ENCODE peak calls at places on chromosomes 2 and 18, in seven cellular contexts. H is activated naive CD4-positive, alpha-beta T cell treated with Interleukin-2 at 50 U/mL for 16 hours; C is 8988T; R is neural progenitor cell; Q is activated CD4-positive, alpha-beta T cell treated with anti-CD3 and anti-CD28 coated beads for 24 hours; P is stimulated activated CD8-positive, alpha-beta memory T cell treated with anti-CD3 and anti-CD28 coated beads, Interleukin-15, amount 100 ng/mL, for 24 hours; Y is NCI-H460. Z is an unnamed sample.

GRCh38 chr2:152755029-152755428 is 36.6 kb downstream of the ARL6IP6 start:
- DNase-seq in H (no peak), C (no peak), R (peak; percentile 62), Q (no peak), P (no peak), Y (peak; percentile 4), Z (no peak)

GRCh38 chr2:116510117-116510671 is 1304.3 kb upstream of the DDX18 start:
- DNase-seq in H (no peak), C (no peak), R (peak; percentile 59), Q (no peak), P (no peak), Y (peak; percentile 17), Z (no peak)

GRCh38 chr18:48871391-48872166 is 79.2 kb downstream of the SMAD7 start:
- DNase-seq in H (no peak), C (no peak), R (no peak), Q (no peak), P (no peak), Y (no peak), Z (no peak)

GRCh38 chr2:3633089-3633981 is 24.7 kb upstream of the ALLC start:
- DNase-seq in H (no peak), C (peak; percentile 10), R (no peak), Q (no peak), P (no peak), Y (no peak), Z (no peak)

GRCh38 chr18:62324355-62324828 is 718 bp upstream of the TNFRSF11A start:
- DNase-seq in H (no peak), C (no peak), R (peak; percentile 28), Q (no peak), P (no peak), Y (no peak), Z (no peak)

GRCh38 chr2:169116307-169116706 is 46.9 kb downstream of the DHRS9 start:
- DNase-seq in H (no peak), C (no peak), R (no peak), Q (no peak), P (no peak), Y (no peak), Z (no peak)

GRCh38 chr2:149611100-149611820 is 23.7 kb upstream of the MMADHC start:
- DNase-seq in H (no peak), C (no peak), R (peak; percentile 49), Q (no peak), P (no peak), Y (no peak), Z (no peak)

GRCh38 chr2:37472959-37473358 is 128.5 kb downstream of the QPCT start:
- DNase-seq in H (no peak), C (no peak), R (no peak), Q (no peak), P (no peak), Y (no peak), Z (no peak)